ENCODE peak calls at places on chromosomes 1 and 21, in five cellular contexts. One of them, this sample, is unnamed.
A peak's percentile ranks its signal among the peaks of the same experiment; 100 is the strongest.

GRCh38 chr21:14881863-14882262 is 182.9 kb downstream of the NRIP1 start:
- DNase-seq in GM23338: no peak
- DNase-seq in K562: no peak
- DNase-seq in HCT116: no peak
- DNase-seq in A549: no peak
- DNase-seq in this sample: no peak

GRCh38 chr1:119779869-119780356 is 11.2 kb upstream of the HMGCS2 start:
- DNase-seq in GM23338: no peak
- DNase-seq in K562: no peak
- DNase-seq in HCT116: no peak
- DNase-seq in A549: peak; percentile 3
- DNase-seq in this sample: no peak

GRCh38 chr21:43701936-43702784 is 16.8 kb upstream of the PDXK start:
- DNase-seq in GM23338: no peak
- DNase-seq in K562: no peak
- DNase-seq in HCT116: no peak
- DNase-seq in A549: no peak
- DNase-seq in this sample: no peak

GRCh38 chr1:202143768-202144509 is 598 bp downstream of the ARL8A start:
- DNase-seq in GM23338: peak; percentile 73
- DNase-seq in K562: peak; percentile 47
- DNase-seq in HCT116: no peak
- DNase-seq in A549: no peak
- DNase-seq in this sample: no peak

GRCh38 chr1:107963009-107963408 is 2.0 kb downstream of the VAV3 start:
- DNase-seq in GM23338: no peak
- DNase-seq in K562: no peak
- DNase-seq in HCT116: no peak
- DNase-seq in A549: no peak
- DNase-seq in this sample: no peak

GRCh38 chr1:22966309-22966708 is 6.4 kb downstream of the LACTBL1 start:
- DNase-seq in GM23338: no peak
- DNase-seq in K562: no peak
- DNase-seq in HCT116: no peak
- DNase-seq in A549: no peak
- DNase-seq in this sample: no peak

GRCh38 chr1:102172200-102172599 is 175.5 kb upstream of the OLFM3 start:
- DNase-seq in GM23338: no peak
- DNase-seq in K562: no peak
- DNase-seq in HCT116: no peak
- DNase-seq in A549: no peak
- DNase-seq in this sample: no peak

GRCh38 chr21:42554251-42554937 is 40.7 kb downstream of the SLC37A1 start:
- DNase-seq in GM23338: peak; percentile 26
- DNase-seq in K562: no peak
- DNase-seq in HCT116: no peak
- DNase-seq in A549: no peak
- DNase-seq in this sample: no peak

GRCh38 chr1:165109013-165109412 is 247.5 kb downstream of the LMX1A start:
- DNase-seq in GM23338: peak; percentile 20
- DNase-seq in K562: no peak
- DNase-seq in HCT116: no peak
- DNase-seq in A549: no peak
- DNase-seq in this sample: no peak

GRCh38 chr1:25568090-25568833 is 24.9 kb downstream of the LDLRAP1 start:
- DNase-seq in GM23338: peak; percentile 93
- DNase-seq in K562: no peak
- DNase-seq in HCT116: peak; percentile 93
- DNase-seq in A549: no peak
- DNase-seq in this sample: no peak

GRCh38 chr1:201032408-201032807 is 8.9 kb upstream of the KIF21B start:
- DNase-seq in GM23338: no peak
- DNase-seq in K562: no peak
- DNase-seq in HCT116: no peak
- DNase-seq in A549: no peak
- DNase-seq in this sample: no peak

GRCh38 chr21:44511938-44512275 is 28.1 kb downstream of the KRTAP10-1 start:
- DNase-seq in GM23338: no peak
- DNase-seq in K562: no peak
- DNase-seq in HCT116: no peak
- DNase-seq in A549: no peak
- DNase-seq in this sample: no peak

GRCh38 chr1:13702425-13703127 is 2.6 kb downstream of the PRDM2 start:
- DNase-seq in GM23338: no peak
- DNase-seq in K562: no peak
- DNase-seq in HCT116: no peak
- DNase-seq in A549: no peak
- DNase-seq in this sample: no peak

GRCh38 chr21:44980562-44981489 is 41.0 kb downstream of the SLX9 start:
- DNase-seq in GM23338: no peak
- DNase-seq in K562: no peak
- DNase-seq in HCT116: no peak
- DNase-seq in A549: no peak
- DNase-seq in this sample: no peak

GRCh38 chr1:201456499-201457309 is 12.3 kb downstream of the PHLDA3 start:
- DNase-seq in GM23338: no peak
- DNase-seq in K562: peak; percentile 62
- DNase-seq in HCT116: no peak
- DNase-seq in A549: peak; percentile 84
- DNase-seq in this sample: peak; percentile 61

GRCh38 chr1:28329395-28330153 is 734 bp downstream of the MED18 start:
- DNase-seq in GM23338: peak; percentile 76
- DNase-seq in K562: peak; percentile 70
- DNase-seq in HCT116: no peak
- DNase-seq in A549: peak; percentile 30
- DNase-seq in this sample: no peak

GRCh38 chr1:10765734-10766478 is 30.5 kb downstream of the CASZ1 start:
- DNase-seq in GM23338: no peak
- DNase-seq in K562: no peak
- DNase-seq in HCT116: no peak
- DNase-seq in A549: no peak
- DNase-seq in this sample: no peak
- TF ChIP-seq REST in GM23338: no peak
- TF ChIP-seq REST in K562: no peak
- TF ChIP-seq REST in HCT116: no peak
- TF ChIP-seq REST in A549: no peak
- TF ChIP-seq REST in this sample: no peak

DNA sequence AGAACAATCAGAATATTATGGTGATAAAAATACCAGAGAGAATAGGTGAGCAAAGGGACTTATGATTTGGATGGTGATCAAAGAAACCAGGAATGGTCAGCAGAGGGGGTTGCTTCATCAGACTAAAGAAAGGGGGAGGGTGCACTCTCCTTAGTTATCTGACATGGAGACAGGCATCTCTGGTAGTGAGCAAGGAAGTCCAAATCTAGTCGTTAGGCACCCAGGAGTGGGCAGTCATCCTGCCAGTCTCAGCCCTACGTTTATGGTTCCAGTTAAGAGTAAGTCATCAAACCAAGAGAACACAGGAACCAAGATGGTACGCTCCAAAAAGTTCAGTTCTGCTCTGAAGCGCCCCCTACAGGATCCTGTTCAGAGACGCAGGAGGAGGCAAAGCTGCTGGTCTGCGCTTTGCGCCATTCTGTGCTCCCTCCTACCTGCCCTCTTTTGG is 28.6 kb downstream of the EBNA1BP2 start:
- DNase-seq in GM23338: peak; percentile 91
- DNase-seq in K562: peak; percentile 85
- DNase-seq in HCT116: peak; percentile 83
- DNase-seq in A549: peak; percentile 56
- DNase-seq in this sample: peak; percentile 18
- TF ChIP-seq CTCF in GM23338: peak; percentile 95
- TF ChIP-seq CTCF in K562: peak; percentile 73
- TF ChIP-seq CTCF in HCT116: peak; percentile 91
- TF ChIP-seq CTCF in A549: peak; percentile 36
- TF ChIP-seq CTCF in this sample: peak; percentile 74

GRCh38 chr1:15680131-15680530 is 4.0 kb upstream of the PLEKHM2 start:
- DNase-seq in GM23338: no peak
- DNase-seq in K562: no peak
- DNase-seq in HCT116: no peak
- DNase-seq in A549: no peak
- DNase-seq in this sample: no peak
- TF ChIP-seq REST in GM23338: no peak
- TF ChIP-seq REST in K562: no peak
- TF ChIP-seq REST in HCT116: no peak
- TF ChIP-seq REST in A549: no peak
- TF ChIP-seq REST in this sample: no peak

GRCh38 chr1:231092380-231092779 is 52.3 kb upstream of the FAM89A start:
- DNase-seq in GM23338: no peak
- DNase-seq in K562: no peak
- DNase-seq in HCT116: no peak
- DNase-seq in A549: no peak
- DNase-seq in this sample: no peak

GRCh38 chr1:231091415-231091814 is 51.4 kb upstream of the FAM89A start:
- DNase-seq in GM23338: no peak
- DNase-seq in K562: no peak
- DNase-seq in HCT116: no peak
- DNase-seq in A549: no peak
- DNase-seq in this sample: no peak

GRCh38 chr1:231091853-231092301 is 51.8 kb upstream of the FAM89A start:
- DNase-seq in GM23338: peak; percentile 84
- DNase-seq in K562: peak; percentile 89
- DNase-seq in HCT116: peak; percentile 48
- DNase-seq in A549: peak; percentile 61
- DNase-seq in this sample: peak; percentile 30

GRCh38 chr1:231094421-231094820 is 54.4 kb upstream of the FAM89A start:
- DNase-seq in GM23338: no peak
- DNase-seq in K562: no peak
- DNase-seq in HCT116: no peak
- DNase-seq in A549: no peak
- DNase-seq in this sample: no peak

GRCh38 chr1:231093158-231093922 is 53.3 kb upstream of the FAM89A start:
- DNase-seq in GM23338: no peak
- DNase-seq in K562: peak; percentile 24
- DNase-seq in HCT116: no peak
- DNase-seq in A549: peak; percentile 35
- DNase-seq in this sample: no peak
- TF ChIP-seq CTCF in GM23338: no peak
- TF ChIP-seq CTCF in K562: peak; percentile 71
- TF ChIP-seq CTCF in HCT116: no peak
- TF ChIP-seq CTCF in A549: peak; percentile 34
- TF ChIP-seq CTCF in this sample: no peak

GRCh38 chr1:1832151-1832550 is 53.9 kb upstream of the NADK start:
- DNase-seq in GM23338: no peak
- DNase-seq in K562: no peak
- DNase-seq in HCT116: no peak
- DNase-seq in A549: no peak
- DNase-seq in this sample: no peak
- TF ChIP-seq REST in GM23338: no peak
- TF ChIP-seq REST in K562: no peak
- TF ChIP-seq REST in HCT116: no peak
- TF ChIP-seq REST in A549: no peak
- TF ChIP-seq REST in this sample: no peak

GRCh38 chr21:36639769-36640168 is 59.1 kb upstream of the SIM2 start:
- DNase-seq in GM23338: no peak
- DNase-seq in K562: no peak
- DNase-seq in HCT116: no peak
- DNase-seq in A549: no peak
- DNase-seq in this sample: no peak

GRCh38 chr21:36641886-36642285 is 57.0 kb upstream of the SIM2 start:
- DNase-seq in GM23338: no peak
- DNase-seq in K562: no peak
- DNase-seq in HCT116: no peak
- DNase-seq in A549: no peak
- DNase-seq in this sample: no peak

GRCh38 chr21:36642777-36643176 is 56.1 kb upstream of the SIM2 start:
- DNase-seq in GM23338: no peak
- DNase-seq in K562: no peak
- DNase-seq in HCT116: no peak
- DNase-seq in A549: no peak
- DNase-seq in this sample: no peak

GRCh38 chr21:36641346-36641745 is 57.6 kb upstream of the SIM2 start:
- DNase-seq in GM23338: no peak
- DNase-seq in K562: no peak
- DNase-seq in HCT116: no peak
- DNase-seq in A549: no peak
- DNase-seq in this sample: no peak

GRCh38 chr21:36640260-36641244 is 58.4 kb upstream of the SIM2 start:
- DNase-seq in GM23338: peak; percentile 60
- DNase-seq in K562: no peak
- DNase-seq in HCT116: no peak
- DNase-seq in A549: no peak
- DNase-seq in this sample: no peak
- TF ChIP-seq CTCF in GM23338: peak; percentile 41
- TF ChIP-seq CTCF in K562: no peak
- TF ChIP-seq CTCF in HCT116: peak; percentile 19
- TF ChIP-seq CTCF in A549: no peak
- TF ChIP-seq CTCF in this sample: no peak

DNA sequence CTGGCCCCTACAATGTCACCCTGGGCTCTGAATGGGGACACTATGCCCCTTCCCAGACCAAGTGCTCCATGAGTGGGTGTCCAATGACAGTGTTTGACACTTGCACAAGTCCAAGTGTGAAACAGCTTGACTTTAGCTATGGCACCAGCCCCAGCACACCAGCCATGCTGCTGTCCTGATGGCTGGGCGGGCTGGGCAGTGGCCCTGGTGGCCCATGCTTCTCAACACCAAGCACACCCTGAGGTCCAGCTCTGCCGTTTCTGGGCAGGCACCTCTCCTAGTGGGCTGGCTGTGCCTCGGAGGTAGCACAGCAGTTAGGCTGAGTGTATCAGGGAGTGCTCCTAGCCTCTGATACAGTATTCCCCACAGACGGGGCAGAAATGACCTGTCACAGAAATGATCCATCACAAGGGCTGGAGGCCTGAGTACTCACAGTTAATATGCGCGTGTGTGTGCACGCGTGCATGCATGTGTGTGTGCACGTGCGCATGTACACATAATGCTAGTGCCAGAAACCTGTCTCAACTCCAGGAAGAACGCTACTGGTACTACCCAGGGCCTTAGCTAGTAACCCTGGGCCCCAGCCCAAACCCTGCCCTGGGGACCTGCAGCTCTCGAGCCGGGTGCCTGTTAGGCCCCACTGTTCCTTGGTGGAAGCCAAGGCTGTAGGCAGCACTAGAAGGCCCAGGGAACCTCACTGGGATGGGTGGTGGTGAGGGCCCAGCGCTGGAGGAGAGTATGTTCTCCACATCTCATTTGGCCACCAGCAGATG is 134.0 kb downstream of the DMRTB1 start:
- DNase-seq in GM23338: no peak
- DNase-seq in K562: no peak
- DNase-seq in HCT116: no peak
- DNase-seq in A549: no peak
- DNase-seq in this sample: no peak
- TF ChIP-seq REST in GM23338: no peak
- TF ChIP-seq REST in K562: no peak
- TF ChIP-seq REST in HCT116: no peak
- TF ChIP-seq REST in A549: no peak
- TF ChIP-seq REST in this sample: no peak

GRCh38 chr1:208461680-208462079 is 217.5 kb upstream of the PLXNA2 start:
- DNase-seq in GM23338: peak; percentile 68
- DNase-seq in K562: peak; percentile 11
- DNase-seq in HCT116: no peak
- DNase-seq in A549: peak; percentile 7
- DNase-seq in this sample: no peak
- TF ChIP-seq CTCF in GM23338: peak; percentile 50
- TF ChIP-seq CTCF in K562: peak; percentile 44
- TF ChIP-seq CTCF in HCT116: peak; percentile 49
- TF ChIP-seq CTCF in A549: no peak
- TF ChIP-seq CTCF in this sample: peak; percentile 34